ENCODE peak calls at places on chromosomes 12 and 14, in six cellular contexts. N, W, P, I, K and G are unnamed samples.

GRCh38 chr14:57833304-57833703 is 32.6 kb downstream of the SLC35F4 start:
- DNase-seq in N (peak; percentile 85), W (peak; percentile 18), P (no peak), I (peak; percentile 10), K (peak; percentile 16), G (no peak)

GRCh38 chr12:128551266-128552025 is 272.3 kb downstream of the SLC15A4 start:
- DNase-seq in N (no peak), W (no peak), P (no peak), I (peak; percentile 32), K (no peak), G (no peak)

GRCh38 chr12:57632898-57633825 is at the start of gene B4GALNT1:
- DNase-seq in N (no peak), W (peak; percentile 18), P (no peak), I (peak; percentile 58), K (no peak), G (peak; percentile 64)

GRCh38 chr14:71261206-71261605 is 353.9 kb downstream of the PCNX1 start:
- DNase-seq in N (no peak), W (no peak), P (no peak), I (no peak), K (no peak), G (no peak)

GRCh38 chr14:92914087-92914656 is 8.8 kb upstream of the CHGA start:
- DNase-seq in N (no peak), W (no peak), P (no peak), I (no peak), K (no peak), G (peak; percentile 47)

GRCh38 chr12:110581951-110582285 is 1.2 kb downstream of the PPTC7 start:
- DNase-seq in N (no peak), W (no peak), P (no peak), I (no peak), K (no peak), G (no peak)

GRCh38 chr14:65302571-65303184 is 109.9 kb upstream of the FUT8 start:
- DNase-seq in N (no peak), W (no peak), P (no peak), I (peak; percentile 78), K (no peak), G (no peak)

GRCh38 chr12:119505001-119505400 is 88.6 kb upstream of the TMEM233 start:
- DNase-seq in N (no peak), W (no peak), P (no peak), I (no peak), K (no peak), G (no peak)

GRCh38 chr14:68929623-68930307 is 49.3 kb downstream of the ACTN1 start:
- DNase-seq in N (no peak), W (no peak), P (no peak), I (no peak), K (no peak), G (no peak)

GRCh38 chr12:95852133-95852532 is 6.6 kb upstream of the SNRPF start:
- DNase-seq in N (no peak), W (no peak), P (no peak), I (no peak), K (no peak), G (no peak)

GRCh38 chr12:95848575-95849388 is 10.0 kb upstream of the SNRPF start:
- DNase-seq in N (no peak), W (no peak), P (no peak), I (peak; percentile 36), K (no peak), G (peak; percentile 10)

GRCh38 chr12:95857151-95857550 is 1.6 kb upstream of the SNRPF start:
- DNase-seq in N (no peak), W (no peak), P (no peak), I (no peak), K (no peak), G (no peak)

GRCh38 chr12:95851609-95852008 is 7.1 kb upstream of the SNRPF start:
- DNase-seq in N (no peak), W (no peak), P (no peak), I (no peak), K (no peak), G (no peak)
- TF ChIP-seq POLR2A in N (no peak), W (no peak), P (no peak), I (no peak), K (no peak), G (no peak)

GRCh38 chr14:74299061-74299545 is 3.6 kb downstream of the ABCD4 start:
- DNase-seq in N (peak; percentile 74), W (no peak), P (no peak), I (no peak), K (no peak), G (no peak)

GRCh38 chr14:74302160-74302628 is 540 bp downstream of the ABCD4 start:
- DNase-seq in N (no peak), W (no peak), P (no peak), I (no peak), K (no peak), G (peak; percentile 64)

GRCh38 chr14:74301594-74302159 is 1.1 kb downstream of the ABCD4 start:
- DNase-seq in N (no peak), W (no peak), P (no peak), I (no peak), K (no peak), G (no peak)

GRCh38 chr14:74308695-74309094 is 6.0 kb upstream of the ABCD4 start:
- DNase-seq in N (no peak), W (no peak), P (no peak), I (no peak), K (no peak), G (no peak)

DNA sequence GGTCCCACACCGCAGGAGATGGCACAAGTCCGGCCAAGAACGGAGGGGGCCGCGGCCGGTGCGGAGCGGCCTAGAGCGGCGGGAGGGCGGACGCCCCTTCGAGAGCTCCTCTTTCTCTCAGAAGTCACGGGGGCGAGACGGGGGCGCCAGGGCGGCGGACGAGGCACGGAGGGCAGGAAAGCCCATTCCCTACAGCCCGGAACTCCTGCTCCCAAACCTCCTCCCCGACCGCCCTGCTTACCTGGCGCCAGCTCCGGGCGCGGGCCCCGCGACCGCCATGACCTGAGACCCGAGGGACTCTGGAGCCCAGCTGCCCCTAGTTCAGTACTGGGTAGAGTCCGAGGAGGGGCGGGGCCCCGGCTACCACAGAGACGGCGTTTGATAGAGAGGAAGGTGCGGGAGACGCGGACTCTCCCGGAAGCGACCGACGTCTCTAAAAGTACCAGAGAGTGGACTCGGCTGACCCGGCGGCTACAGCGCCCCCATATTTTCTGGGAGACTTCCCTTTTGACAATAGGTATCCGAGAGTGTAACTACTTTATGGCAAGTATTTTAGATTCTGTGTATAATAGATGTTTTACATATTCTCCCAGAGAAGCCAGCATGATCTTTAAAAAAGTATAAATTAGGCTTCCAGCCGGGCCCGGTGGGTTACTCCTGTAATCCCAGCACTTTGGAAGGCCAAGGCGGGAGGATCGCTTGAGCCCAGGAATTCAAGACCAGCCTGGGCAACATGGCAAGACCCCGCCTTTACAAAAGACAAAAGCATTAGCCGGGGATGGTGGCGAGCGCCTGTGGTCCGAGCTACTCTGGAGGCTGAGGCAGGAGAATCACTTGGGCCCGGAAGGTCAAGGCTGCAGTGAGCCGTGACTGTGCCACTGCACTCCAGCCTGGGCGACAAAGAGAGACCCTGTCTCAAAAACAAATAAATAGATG is at the start of gene ABCD4:
- DNase-seq in N (peak; percentile 97), W (peak; percentile 87), P (peak; percentile 90), I (peak; percentile 93), K (peak; percentile 89), G (peak; percentile 92)
- TF ChIP-seq POLR2A in N (peak; percentile 84), W (no peak), P (peak; percentile 100), I (peak; percentile 95), K (peak; percentile 41), G (peak; percentile 67)

GRCh38 chr12:53481108-53481442 is 18.2 kb downstream of the MAP3K12 start:
- DNase-seq in N (no peak), W (no peak), P (no peak), I (no peak), K (no peak), G (no peak)
- TF ChIP-seq POLR2A in N (no peak), W (no peak), P (no peak), I (no peak), K (no peak), G (no peak)

GRCh38 chr12:48997719-48998496 is 1.3 kb downstream of the DDN start:
- DNase-seq in N (no peak), W (no peak), P (no peak), I (no peak), K (no peak), G (peak; percentile 62)

GRCh38 chr12:48996794-48997718 is 2.1 kb downstream of the DDN start:
- DNase-seq in N (peak; percentile 92), W (no peak), P (no peak), I (peak; percentile 70), K (peak; percentile 59), G (peak; percentile 85)

GRCh38 chr12:49000346-49000745 is 1.2 kb upstream of the DDN start:
- DNase-seq in N (no peak), W (no peak), P (no peak), I (no peak), K (no peak), G (no peak)

GRCh38 chr12:48998497-48999353 is 450 bp downstream of the DDN start:
- DNase-seq in N (no peak), W (no peak), P (no peak), I (no peak), K (no peak), G (peak; percentile 62)

DNA sequence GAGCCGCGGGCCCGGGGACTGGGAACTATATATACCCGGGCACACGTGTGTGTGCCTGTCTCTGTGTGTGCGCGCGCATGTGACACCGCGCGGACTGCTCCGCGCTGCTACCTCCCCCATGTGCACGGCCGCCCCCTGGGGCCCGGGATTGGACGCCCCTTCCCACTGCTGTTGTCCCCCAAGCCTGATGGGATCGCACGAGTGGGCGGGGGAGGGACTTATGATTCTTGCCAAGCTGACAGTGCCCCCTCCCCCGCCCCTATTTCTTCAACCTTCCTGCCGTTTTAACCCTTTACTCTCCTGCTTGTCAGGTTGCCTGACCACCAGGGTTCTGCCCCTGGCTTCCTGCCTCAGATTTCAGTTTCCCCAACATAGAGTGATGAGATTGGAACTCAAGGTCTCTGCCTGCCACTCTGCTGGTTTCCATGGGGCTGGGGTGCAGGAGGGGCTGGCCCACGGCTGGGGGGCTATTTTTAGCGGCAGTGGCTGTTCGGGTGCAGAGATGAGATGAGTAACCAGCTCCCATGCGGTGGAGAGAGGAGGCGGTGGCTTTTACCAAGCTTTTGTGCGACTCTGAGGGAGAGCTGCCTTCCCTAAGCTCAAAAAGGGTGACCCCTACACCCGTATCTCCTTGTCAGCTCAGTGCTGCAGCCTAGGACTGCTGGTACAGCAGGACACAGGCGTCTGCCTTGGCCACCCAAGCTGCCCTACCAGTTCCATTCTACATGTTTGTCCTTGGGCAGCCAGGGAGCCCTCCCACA is at the start of gene DDN:
- DNase-seq in N (no peak), W (no peak), P (no peak), I (peak; percentile 40), K (no peak), G (peak; percentile 76)
- TF ChIP-seq POLR2A in N (no peak), W (no peak), P (no peak), I (no peak), K (no peak), G (peak; percentile 9)

GRCh38 chr12:103840881-103841689 is at the start of gene NT5DC3:
- DNase-seq in N (peak; percentile 85), W (peak; percentile 81), P (peak; percentile 60), I (peak; percentile 88), K (peak; percentile 66), G (peak; percentile 89)
- TF ChIP-seq POLR2A in N (peak; percentile 90), W (peak; percentile 9), P (peak; percentile 89), I (peak; percentile 81), K (peak; percentile 87), G (peak; percentile 9)